ENCODE peak calls at places on chromosome 18, in seven cellular contexts. One of them, this sample, is unnamed. For H3K9me3, the result is how much of the 10 kb centered on the place peaks cover.

GRCh38 chr18:13086906-13087305 is 95.7 kb downstream of the CEP192 start:
- DNase-seq in testis: no peak
- DNase-seq in endothelial cell of umbilical vein: no peak
- DNase-seq in astrocyte: no peak
- DNase-seq in spleen: no peak
- DNase-seq in AG04450: no peak
- DNase-seq in A549: no peak
- DNase-seq in this sample: no peak

GRCh38 chr18:37210781-37211180 is 354.8 kb downstream of the CELF4 start:
- DNase-seq in testis: no peak
- DNase-seq in endothelial cell of umbilical vein: no peak
- DNase-seq in astrocyte: no peak
- DNase-seq in spleen: no peak
- DNase-seq in AG04450: no peak
- DNase-seq in A549: no peak
- DNase-seq in this sample: no peak

GRCh38 chr18:44771957-44772917 is 91.5 kb downstream of the SETBP1 start:
- DNase-seq in testis: peak
- DNase-seq in endothelial cell of umbilical vein: no peak
- DNase-seq in astrocyte: peak
- DNase-seq in spleen: no peak
- DNase-seq in AG04450: no peak
- DNase-seq in A549: no peak
- DNase-seq in this sample: no peak

GRCh38 chr18:48777737-48778111 is 173.0 kb downstream of the SMAD7 start:
- DNase-seq in testis: no peak
- DNase-seq in endothelial cell of umbilical vein: no peak
- DNase-seq in astrocyte: no peak
- DNase-seq in spleen: no peak
- DNase-seq in AG04450: no peak
- DNase-seq in A549: no peak
- DNase-seq in this sample: no peak

GRCh38 chr18:79682896-79683625 is 3.5 kb downstream of the CTDP1 start:
- DNase-seq in testis: no peak
- DNase-seq in endothelial cell of umbilical vein: no peak
- DNase-seq in astrocyte: no peak
- DNase-seq in spleen: no peak
- DNase-seq in AG04450: no peak
- DNase-seq in A549: no peak
- DNase-seq in this sample: peak

GRCh38 chr18:57846258-57846657 is 43.1 kb upstream of the ATP8B1 start:
- DNase-seq in testis: peak
- DNase-seq in endothelial cell of umbilical vein: peak
- DNase-seq in astrocyte: peak
- DNase-seq in spleen: no peak
- DNase-seq in AG04450: peak
- DNase-seq in A549: peak
- DNase-seq in this sample: no peak

GRCh38 chr18:24924066-24924716 is 427.8 kb downstream of the ZNF521 start:
- DNase-seq in testis: no peak
- DNase-seq in endothelial cell of umbilical vein: no peak
- DNase-seq in astrocyte: no peak
- DNase-seq in spleen: no peak
- DNase-seq in AG04450: no peak
- DNase-seq in A549: no peak
- DNase-seq in this sample: peak

GRCh38 chr18:58176915-58177717 is 133.1 kb downstream of the NEDD4L start:
- DNase-seq in testis: no peak
- DNase-seq in endothelial cell of umbilical vein: peak
- DNase-seq in astrocyte: peak
- DNase-seq in spleen: no peak
- DNase-seq in AG04450: peak
- DNase-seq in A549: no peak
- DNase-seq in this sample: no peak

GRCh38 chr18:59265246-59266018 is 7.8 kb downstream of the RAX start:
- DNase-seq in testis: peak
- DNase-seq in endothelial cell of umbilical vein: no peak
- DNase-seq in astrocyte: no peak
- DNase-seq in spleen: no peak
- DNase-seq in AG04450: no peak
- DNase-seq in A549: peak
- DNase-seq in this sample: peak

DNA sequence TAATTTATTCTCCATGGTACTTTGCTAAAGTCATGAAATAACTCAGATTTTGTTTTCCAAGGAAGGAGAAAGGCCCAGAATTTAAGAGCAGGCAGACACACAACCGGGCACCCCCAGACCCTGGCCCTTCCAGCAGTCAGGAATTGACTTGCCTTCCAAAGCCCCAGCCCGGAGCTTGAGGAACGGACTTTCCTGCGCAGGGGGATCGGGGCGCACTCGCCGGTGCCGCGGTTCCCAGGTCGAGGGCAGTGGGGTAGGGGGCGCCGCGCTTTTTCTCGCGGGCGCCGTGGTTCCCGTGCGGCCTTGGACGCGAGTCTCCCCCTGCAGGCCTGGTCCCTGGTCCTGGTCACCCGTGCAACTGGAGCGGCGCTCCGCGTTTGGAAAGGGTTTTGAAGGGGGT is 1.2 kb downstream of the ZNF236 start:
- DNase-seq in testis: no peak
- DNase-seq in endothelial cell of umbilical vein: no peak
- DNase-seq in astrocyte: peak
- DNase-seq in spleen: peak
- DNase-seq in AG04450: no peak
- DNase-seq in A549: peak
- DNase-seq in this sample: peak
- TF ChIP-seq CTCF in testis: no peak
- TF ChIP-seq CTCF in endothelial cell of umbilical vein: peak
- TF ChIP-seq CTCF in astrocyte: no peak
- TF ChIP-seq CTCF in spleen: no peak
- TF ChIP-seq CTCF in AG04450: peak
- TF ChIP-seq CTCF in A549: peak
- TF ChIP-seq CTCF in this sample: peak

DNA sequence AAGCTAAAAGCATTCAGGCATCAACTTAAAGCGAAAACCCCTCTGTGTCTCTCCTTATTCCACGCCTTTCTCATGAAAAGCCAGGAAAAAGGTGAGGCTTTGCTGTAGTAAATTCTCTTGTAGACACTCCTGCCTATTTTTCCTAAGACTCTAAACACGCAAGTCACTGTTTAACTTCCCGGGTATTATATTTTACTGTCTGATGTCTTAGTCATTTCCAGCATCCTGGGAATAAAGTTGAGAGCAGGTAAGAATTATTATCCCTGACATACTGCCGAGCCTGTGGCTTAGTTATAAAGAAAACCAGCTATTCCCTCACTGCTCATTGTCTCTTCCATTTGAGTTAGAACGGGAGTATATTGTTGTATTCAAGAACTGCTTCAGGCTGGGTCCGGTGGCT is 112.4 kb upstream of the GATA6 start:
- DNase-seq in testis: no peak
- DNase-seq in endothelial cell of umbilical vein: no peak
- DNase-seq in astrocyte: no peak
- DNase-seq in spleen: no peak
- DNase-seq in AG04450: no peak
- DNase-seq in A549: no peak
- DNase-seq in this sample: no peak
- H3K9me3 ChIP-seq in testis: under half
- H3K9me3 ChIP-seq in endothelial cell of umbilical vein: under half
- H3K9me3 ChIP-seq in astrocyte: under half
- H3K9me3 ChIP-seq in spleen: under half
- H3K9me3 ChIP-seq in AG04450: under half
- H3K9me3 ChIP-seq in A549: under half
- H3K9me3 ChIP-seq in this sample: under half

GRCh38 chr18:73840319-73841065 is 307.1 kb downstream of the FBXO15 start:
- DNase-seq in testis: no peak
- DNase-seq in endothelial cell of umbilical vein: no peak
- DNase-seq in astrocyte: no peak
- DNase-seq in spleen: no peak
- DNase-seq in AG04450: no peak
- DNase-seq in A549: no peak
- DNase-seq in this sample: peak

GRCh38 chr18:73839441-73839840 is 308.2 kb downstream of the FBXO15 start:
- DNase-seq in testis: no peak
- DNase-seq in endothelial cell of umbilical vein: no peak
- DNase-seq in astrocyte: no peak
- DNase-seq in spleen: no peak
- DNase-seq in AG04450: no peak
- DNase-seq in A549: no peak
- DNase-seq in this sample: no peak

GRCh38 chr18:73842795-73843394 is 304.7 kb downstream of the FBXO15 start:
- DNase-seq in testis: peak
- DNase-seq in endothelial cell of umbilical vein: no peak
- DNase-seq in astrocyte: peak
- DNase-seq in spleen: no peak
- DNase-seq in AG04450: peak
- DNase-seq in A549: peak
- DNase-seq in this sample: peak

GRCh38 chr18:73841661-73842060 is 306.0 kb downstream of the FBXO15 start:
- DNase-seq in testis: no peak
- DNase-seq in endothelial cell of umbilical vein: no peak
- DNase-seq in astrocyte: no peak
- DNase-seq in spleen: no peak
- DNase-seq in AG04450: no peak
- DNase-seq in A549: no peak
- DNase-seq in this sample: no peak
- TF ChIP-seq CTCF in testis: no peak
- TF ChIP-seq CTCF in endothelial cell of umbilical vein: no peak
- TF ChIP-seq CTCF in astrocyte: peak
- TF ChIP-seq CTCF in spleen: no peak
- TF ChIP-seq CTCF in AG04450: peak
- TF ChIP-seq CTCF in A549: peak
- TF ChIP-seq CTCF in this sample: peak

GRCh38 chr18:71027531-71027930 is 738.7 kb downstream of the SOCS6 start:
- DNase-seq in testis: no peak
- DNase-seq in endothelial cell of umbilical vein: no peak
- DNase-seq in astrocyte: no peak
- DNase-seq in spleen: no peak
- DNase-seq in AG04450: no peak
- DNase-seq in A549: no peak
- DNase-seq in this sample: no peak
- H3K9me3 ChIP-seq in testis: under half
- H3K9me3 ChIP-seq in endothelial cell of umbilical vein: under half
- H3K9me3 ChIP-seq in astrocyte: under half
- H3K9me3 ChIP-seq in spleen: under half
- H3K9me3 ChIP-seq in AG04450: under half
- H3K9me3 ChIP-seq in A549: under half
- H3K9me3 ChIP-seq in this sample: under half